ENCODE peak calls at places on chromosome 12, in nine cellular contexts. I is Panc1; Y is cardiac muscle cell; S is BE2C; R is naive thymus-derived CD4-positive, alpha-beta T cell; W is body of pancreas; Z is psoas muscle; M is GM23338; J is ovary. Q is an unnamed sample. For H3K27me3, the result is how much of the 10 kb centered on the place peaks cover.

GRCh38 chr12:104219361-104219892 is 3.8 kb downstream of the TXNRD1 start:
- DNase-seq in I (peak), Y (no peak), S (no peak), R (no peak), W (peak), Z (no peak), M (no peak), J (no peak), Q (no peak)

GRCh38 chr12:117768860-117769259 is 199.9 kb downstream of the KSR2 start:
- DNase-seq in I (no peak), Y (no peak), S (no peak), R (no peak), W (no peak), Z (no peak), M (no peak), J (no peak), Q (no peak)

GRCh38 chr12:70091021-70091521 is 152.2 kb upstream of the CNOT2 start:
- DNase-seq in I (no peak), Y (no peak), S (no peak), R (no peak), W (no peak), Z (no peak), M (no peak), J (no peak), Q (no peak)

GRCh38 chr12:39103552-39104165 is 198.3 kb upstream of the CPNE8 start:
- DNase-seq in I (peak), Y (peak), S (peak), R (peak), W (peak), Z (no peak), M (peak), J (no peak), Q (peak)

GRCh38 chr12:28023156-28023887 is 50.8 kb upstream of the PTHLH start:
- DNase-seq in I (no peak), Y (no peak), S (no peak), R (no peak), W (no peak), Z (no peak), M (no peak), J (no peak), Q (no peak)

GRCh38 chr12:91216871-91217270 is 34.3 kb upstream of the DCN start:
- DNase-seq in I (no peak), Y (no peak), S (no peak), R (no peak), W (no peak), Z (no peak), M (no peak), J (no peak), Q (no peak)

GRCh38 chr12:91804533-91804932 is 341.1 kb downstream of the BTG1 start:
- DNase-seq in I (no peak), Y (no peak), S (no peak), R (no peak), W (no peak), Z (no peak), M (no peak), J (no peak), Q (no peak)

GRCh38 chr12:102948941-102949352 is 8.5 kb upstream of the ASCL1 start:
- DNase-seq in I (peak), Y (peak), S (peak), R (peak), W (peak), Z (no peak), M (peak), J (no peak), Q (peak)

GRCh38 chr12:86264451-86265328 is 8.5 kb upstream of the MGAT4C start:
- DNase-seq in I (no peak), Y (peak), S (no peak), R (no peak), W (peak), Z (peak), M (peak), J (no peak), Q (peak)

GRCh38 chr12:46082473-46082872 is 92.1 kb upstream of the SCAF11 start:
- DNase-seq in I (no peak), Y (no peak), S (no peak), R (no peak), W (no peak), Z (no peak), M (no peak), J (no peak), Q (no peak)

GRCh38 chr12:57796996-57797395 is 14.4 kb downstream of the TSFM start:
- DNase-seq in I (no peak), Y (no peak), S (no peak), R (no peak), W (no peak), Z (no peak), M (no peak), J (no peak), Q (no peak)
- H3K27me3 ChIP-seq in I (under half), Y (under half), S (under half), R (under half), W (under half), Z (under half), M (under half), J (under half), Q (under half)

GRCh38 chr12:128816643-128816920 is 7.2 kb downstream of the SLC15A4 start:
- DNase-seq in I (no peak), Y (no peak), S (no peak), R (no peak), W (no peak), Z (no peak), M (no peak), J (no peak), Q (no peak)

GRCh38 chr12:128819293-128820144 is 4.2 kb downstream of the SLC15A4 start:
- DNase-seq in I (no peak), Y (no peak), S (no peak), R (no peak), W (no peak), Z (no peak), M (peak), J (no peak), Q (no peak)

GRCh38 chr12:128815779-128816642 is 7.7 kb downstream of the SLC15A4 start:
- DNase-seq in I (no peak), Y (no peak), S (no peak), R (no peak), W (no peak), Z (no peak), M (no peak), J (no peak), Q (no peak)

GRCh38 chr12:128818065-128819022 is 5.4 kb downstream of the SLC15A4 start:
- DNase-seq in I (no peak), Y (no peak), S (no peak), R (no peak), W (no peak), Z (no peak), M (no peak), J (no peak), Q (no peak)

GRCh38 chr12:128817115-128818015 is 6.4 kb downstream of the SLC15A4 start:
- DNase-seq in I (no peak), Y (no peak), S (no peak), R (no peak), W (peak), Z (peak), M (no peak), J (no peak), Q (no peak)
- H3K4me3 ChIP-seq in I (no peak), Y (no peak), S (no peak), R (no peak), W (no peak), Z (peak), M (no peak), J (no peak), Q (no peak)

GRCh38 chr12:108482717-108483212 is 32.3 kb upstream of the FICD start:
- DNase-seq in I (peak), Y (no peak), S (no peak), R (no peak), W (no peak), Z (no peak), M (peak), J (no peak), Q (no peak)

GRCh38 chr12:108483213-108483920 is 31.7 kb upstream of the FICD start:
- DNase-seq in I (no peak), Y (no peak), S (no peak), R (no peak), W (no peak), Z (no peak), M (no peak), J (no peak), Q (no peak)

GRCh38 chr12:108479364-108480070 is 35.6 kb upstream of the FICD start:
- DNase-seq in I (no peak), Y (no peak), S (no peak), R (no peak), W (no peak), Z (no peak), M (no peak), J (no peak), Q (no peak)

GRCh38 chr12:108484845-108485244 is 30.2 kb upstream of the FICD start:
- DNase-seq in I (no peak), Y (no peak), S (no peak), R (no peak), W (no peak), Z (no peak), M (no peak), J (no peak), Q (no peak)

DNA sequence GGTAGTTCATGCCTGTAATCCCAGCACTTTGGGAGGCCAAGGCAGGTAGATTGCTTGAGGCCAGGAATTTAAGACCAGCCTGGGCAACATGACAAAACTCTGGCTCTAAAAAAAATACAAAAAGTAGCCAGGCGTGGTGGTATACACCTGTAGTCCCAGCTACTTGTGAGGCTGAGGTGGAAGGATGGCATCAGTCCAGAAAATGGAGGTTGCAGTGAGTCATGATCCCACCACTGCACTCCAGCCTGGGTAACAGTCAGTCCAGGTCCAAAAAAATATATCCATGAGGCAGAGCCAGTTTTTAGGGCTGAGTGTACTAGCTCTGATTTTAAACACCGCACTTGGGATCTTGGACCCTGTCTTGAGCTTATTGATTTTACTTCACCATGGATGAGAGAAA is 30.6 kb upstream of the FICD start:
- DNase-seq in I (no peak), Y (no peak), S (no peak), R (no peak), W (no peak), Z (no peak), M (no peak), J (no peak), Q (no peak)
- H3K27me3 ChIP-seq in I (under half), Y (under half), S (under half), R (under half), W (under half), Z (under half), M (under half), J (under half), Q (under half)

DNA sequence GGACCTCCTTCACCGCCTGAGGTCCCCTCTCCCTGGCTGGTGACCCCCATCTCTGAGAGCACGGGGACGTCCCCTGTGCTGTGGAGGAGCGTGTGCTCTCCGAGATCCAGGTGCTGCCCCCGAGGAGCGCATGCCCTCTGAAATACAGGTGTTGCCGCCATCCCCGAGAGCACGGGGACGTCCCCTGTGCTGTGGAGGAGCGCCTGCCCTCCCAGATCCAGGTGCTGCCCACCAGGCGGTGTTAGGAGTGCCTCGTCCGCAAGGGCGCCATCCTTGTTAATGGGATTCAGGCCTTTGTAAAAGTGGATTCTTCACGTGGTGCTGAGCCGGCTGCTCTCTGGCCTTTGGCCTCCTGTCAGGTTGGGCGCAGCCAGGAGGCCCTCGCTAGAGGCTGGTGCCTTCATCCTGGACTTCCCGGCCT is 10.1 kb downstream of the NOC4L start:
- DNase-seq in I (no peak), Y (no peak), S (no peak), R (no peak), W (no peak), Z (peak), M (no peak), J (no peak), Q (no peak)
- H3K4me3 ChIP-seq in I (no peak), Y (no peak), S (peak), R (no peak), W (no peak), Z (peak), M (no peak), J (no peak), Q (no peak)

GRCh38 chr12:4771960-4772566 is 51.9 kb downstream of the GALNT8 start:
- DNase-seq in I (no peak), Y (no peak), S (no peak), R (no peak), W (no peak), Z (no peak), M (no peak), J (no peak), Q (peak)
- H3K27me3 ChIP-seq in I (under half), Y (under half), S (under half), R (under half), W (under half), Z (under half), M (under half), J (under half), Q (under half)